ENCODE peak calls at places on chromosomes 12 and 14, in nine cellular contexts. I is A549, L is AG04450, J is AG09309, C is esophagus muscularis mucosa, Y is right lobe of liver, H is right atrium auricular region, G is K562, Q is HFF-Myc. O is an unnamed sample.

GRCh38 chr14:38207342-38207741 is 362 bp upstream of the SSTR1 start:
- DNase-seq in J (no peak), I (no peak), G (no peak), Q (no peak), Y (no peak), C (no peak), H (no peak), L (no peak), O (no peak)

GRCh38 chr14:65192686-65193085 is 90.4 kb upstream of the MAX start:
- DNase-seq in G (no peak), I (no peak), Y (no peak), H (no peak), C (no peak), Q (no peak), J (no peak), L (no peak), O (no peak)

GRCh38 chr14:90017371-90017770 is 44.4 kb upstream of the KCNK13 start:
- DNase-seq in L (no peak), Q (no peak), Y (no peak), C (peak), I (no peak), H (no peak), J (no peak), G (no peak), O (no peak)

GRCh38 chr14:102220031-102220430 is 80.3 kb downstream of the WDR20 start:
- DNase-seq in G (no peak), C (no peak), H (no peak), Y (no peak), Q (no peak), J (no peak), L (no peak), I (no peak), O (no peak)

GRCh38 chr14:77011226-77011762 is 17.2 kb downstream of the IRF2BPL start:
- DNase-seq in C (no peak), Y (no peak), L (no peak), J (no peak), G (no peak), H (no peak), Q (no peak), I (no peak), O (no peak)

GRCh38 chr12:25725874-25726273 is 172.8 kb upstream of the LMNTD1 start:
- DNase-seq in J (peak), Y (no peak), Q (peak), G (no peak), I (no peak), L (no peak), C (no peak), H (no peak), O (no peak)

GRCh38 chr12:20369164-20370000 is 1.0 kb downstream of the PDE3A start:
- DNase-seq in I (peak), G (no peak), Q (no peak), H (peak), Y (peak), L (no peak), J (no peak), C (peak), O (no peak)

GRCh38 chr12:77609016-77609415 is 221.7 kb upstream of the NAV3 start:
- DNase-seq in J (no peak), C (no peak), Y (no peak), I (no peak), H (no peak), Q (no peak), L (no peak), G (no peak), O (no peak)

GRCh38 chr12:117294206-117294605 is 67.2 kb downstream of the NOS1 start:
- DNase-seq in Y (no peak), H (no peak), C (no peak), L (no peak), Q (no peak), I (no peak), J (no peak), G (peak), O (no peak)

GRCh38 chr12:119700078-119700477 is 32.1 kb downstream of the PRKAB1 start:
- DNase-seq in C (no peak), J (peak), Q (no peak), G (no peak), L (no peak), I (no peak), Y (no peak), H (no peak), O (no peak)

GRCh38 chr12:90174198-90174510 is 465.5 kb upstream of the ATP2B1 start:
- DNase-seq in J (no peak), C (no peak), H (no peak), I (peak), G (no peak), L (no peak), Q (no peak), Y (no peak), O (peak)

GRCh38 chr12:92778525-92778924 is 75.7 kb downstream of the PLEKHG7 start:
- DNase-seq in C (no peak), L (no peak), J (no peak), I (no peak), Y (no peak), G (no peak), Q (no peak), H (no peak), O (no peak)

GRCh38 chr12:52442600-52443061 is 8.5 kb upstream of the KRT75 start:
- DNase-seq in Y (no peak), G (no peak), C (peak), I (peak), J (peak), H (no peak), L (peak), Q (peak), O (peak)

GRCh38 chr12:62631531-62632520 is 165.2 kb downstream of the MON2 start:
- DNase-seq in I (peak), J (peak), C (peak), G (no peak), H (peak), Q (peak), L (peak), Y (peak), O (peak)

GRCh38 chr12:25723921-25724491 is 170.9 kb upstream of the LMNTD1 start:
- DNase-seq in Y (no peak), C (no peak), G (no peak), L (no peak), J (no peak), H (no peak), Q (no peak), I (no peak), O (peak)

GRCh38 chr14:90578283-90578985 is 181.6 kb downstream of the CALM1 start:
- DNase-seq in Q (no peak), I (no peak), H (no peak), G (peak), L (no peak), C (no peak), J (no peak), Y (no peak), O (no peak)

GRCh38 chr14:33432407-33433023 is 493.8 kb downstream of the NPAS3 start:
- DNase-seq in G (no peak), Y (no peak), L (no peak), Q (no peak), J (peak), C (no peak), I (peak), H (no peak), O (peak)

GRCh38 chr12:102374190-102374589 is 106.2 kb downstream of the IGF1 start:
- DNase-seq in Y (no peak), I (no peak), L (no peak), J (no peak), G (no peak), C (no peak), Q (no peak), H (no peak), O (no peak)

GRCh38 chr14:58638231-58639205 is 756 bp downstream of the DACT1 start:
- DNase-seq in C (peak), I (peak), G (no peak), Y (no peak), H (no peak), J (no peak), Q (no peak), L (no peak), O (no peak)

GRCh38 chr14:21768116-21768874 is 94.7 kb upstream of the OR4E1 start:
- DNase-seq in H (no peak), L (no peak), G (peak), Q (no peak), I (peak), J (no peak), Y (no peak), C (no peak), O (no peak)

GRCh38 chr14:75906680-75907280 is 75.0 kb downstream of the TGFB3 start:
- DNase-seq in H (peak), J (no peak), Y (peak), G (peak), C (peak), Q (peak), I (peak), L (peak), O (peak)

GRCh38 chr14:84785997-84786396 is 743.9 kb upstream of the FLRT2 start:
- DNase-seq in Y (no peak), C (no peak), H (no peak), G (no peak), I (no peak), Q (no peak), J (no peak), L (no peak), O (no peak)

GRCh38 chr14:93939304-93940229 is 12.4 kb downstream of the FAM181A start:
- DNase-seq in Q (no peak), H (peak), J (no peak), G (peak), Y (peak), L (peak), C (peak), I (peak), O (no peak)

GRCh38 chr12:24776856-24777255 is 172.0 kb downstream of the BCAT1 start:
- DNase-seq in G (no peak), H (no peak), Q (no peak), L (no peak), C (no peak), Y (no peak), J (no peak), I (no peak), O (no peak)

GRCh38 chr12:49907352-49907751 is 3.7 kb upstream of the FAIM2 start:
- DNase-seq in Y (no peak), I (no peak), H (no peak), J (no peak), G (no peak), C (no peak), L (no peak), Q (no peak), O (no peak)

GRCh38 chr14:104559043-104559768 is 20.4 kb upstream of the C14orf180 start:
- DNase-seq in L (no peak), J (no peak), I (no peak), C (no peak), Q (no peak), H (no peak), Y (no peak), G (no peak), O (no peak)

GRCh38 chr14:101028971-101029667 is 125.6 kb upstream of the RTL1 start:
- DNase-seq in C (no peak), H (no peak), L (no peak), Y (no peak), J (no peak), I (no peak), G (no peak), Q (no peak), O (no peak)

GRCh38 chr12:91355150-91356006 is 172.8 kb upstream of the DCN start:
- DNase-seq in H (peak), C (no peak), L (peak), Y (peak), I (peak), G (peak), J (no peak), Q (peak), O (peak)

GRCh38 chr12:46874642-46875041 is 48.8 kb upstream of the SLC38A4 start:
- DNase-seq in H (no peak), I (no peak), C (no peak), G (no peak), J (no peak), L (no peak), Q (peak), Y (peak), O (no peak)

GRCh38 chr14:100078997-100079561 is 13.9 kb downstream of the EVL start:
- DNase-seq in L (no peak), Y (no peak), J (peak), I (no peak), C (peak), H (no peak), Q (peak), G (peak), O (peak)

DNA sequence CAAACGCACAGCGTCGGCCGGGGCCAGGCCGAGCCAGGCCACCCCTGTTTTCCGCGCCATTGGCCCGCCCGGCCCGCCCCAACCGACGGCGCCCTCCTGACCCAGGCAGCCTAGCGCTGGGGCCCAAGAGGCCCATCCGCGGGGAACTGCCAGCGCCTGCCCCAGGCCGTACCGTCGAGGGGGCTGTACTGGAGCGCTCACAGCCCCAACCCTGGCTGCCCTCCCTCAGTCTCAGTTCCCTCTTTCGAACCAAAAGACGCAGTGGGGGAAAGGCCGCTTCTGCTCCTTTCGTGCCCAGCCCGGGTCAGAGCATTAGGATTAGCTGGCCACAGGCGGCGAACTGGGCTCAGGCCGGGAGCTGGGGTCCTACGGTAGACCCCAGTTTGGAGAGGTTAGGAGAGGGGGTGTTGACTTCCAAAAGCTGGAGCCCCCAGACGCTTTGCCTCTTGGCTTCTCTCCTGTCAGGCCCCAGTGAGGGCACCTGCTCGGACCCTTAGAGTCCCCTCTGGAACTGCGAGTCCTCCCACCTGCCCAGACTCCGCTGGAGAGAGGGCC is 1.9 kb downstream of the NKX2-1 start:
- DNase-seq in J (no peak), Q (no peak), Y (no peak), H (no peak), C (no peak), L (no peak), G (no peak), I (no peak), O (no peak)
- H3K4me3 ChIP-seq in J (no peak), Q (no peak), Y (no peak), H (no peak), C (no peak), L (no peak), G (no peak), I (no peak), O (no peak)

GRCh38 chr12:3214508-3215365 is 137.6 kb downstream of the TSPAN9 start:
- DNase-seq in G (peak), J (no peak), C (no peak), L (no peak), Y (no peak), H (no peak), Q (no peak), I (no peak), O (no peak)
- TF ChIP-seq CTCF in G (no peak), J (no peak), C (no peak), L (no peak), Y (no peak), H (no peak), Q (no peak), I (no peak), O (no peak)

DNA sequence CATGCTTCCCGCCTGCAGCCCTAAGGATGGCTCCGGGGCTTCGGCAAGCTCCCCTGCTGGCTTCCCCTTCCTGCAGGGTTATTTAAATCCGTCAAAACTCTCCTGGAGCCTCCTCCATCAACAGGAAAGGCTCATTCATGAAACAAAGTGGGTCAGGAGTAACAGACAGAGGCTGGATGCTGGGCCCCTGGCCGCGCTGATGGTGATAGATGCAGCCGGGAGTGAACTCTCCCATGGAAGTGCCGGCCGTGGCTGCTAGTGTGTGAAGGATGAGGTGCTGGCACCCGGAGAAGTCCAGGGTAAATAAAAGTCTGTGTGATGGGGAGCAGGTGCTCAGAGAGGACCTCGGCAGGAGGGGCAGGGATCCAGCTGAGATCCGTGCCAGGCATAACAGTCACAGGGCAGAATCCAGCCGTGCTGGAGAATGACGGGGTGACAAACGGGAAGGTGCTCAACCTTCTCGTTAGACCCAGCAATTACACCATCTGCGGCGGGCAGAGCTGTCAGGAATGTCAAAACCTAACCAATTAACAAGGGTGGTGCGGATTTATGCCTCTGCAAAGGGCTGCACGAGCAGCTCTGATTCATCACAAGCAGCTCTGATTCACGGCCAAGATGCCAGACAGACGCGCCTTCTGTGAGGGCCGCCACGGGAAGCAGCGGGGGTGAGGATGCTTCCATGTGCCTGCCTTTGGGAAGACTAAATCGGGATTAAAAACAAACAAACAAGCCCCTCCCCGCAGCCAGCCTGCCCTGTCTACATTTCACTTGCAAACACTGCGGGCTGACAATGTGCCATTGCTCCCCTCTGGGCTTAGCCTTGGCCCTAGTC is 55.6 kb downstream of the SYNE3 start:
- DNase-seq in H (no peak), Y (no peak), Q (peak), L (peak), C (peak), I (peak), G (no peak), J (peak), O (peak)
- H3K4me3 ChIP-seq in H (no peak), Y (no peak), Q (no peak), L (no peak), C (peak), I (peak), G (no peak), J (no peak), O (no peak)

GRCh38 chr14:36256131-36256801 is 64.2 kb downstream of the MBIP start:
- DNase-seq in C (no peak), L (no peak), G (no peak), I (no peak), H (no peak), Q (no peak), Y (no peak), J (peak), O (no peak)

GRCh38 chr14:36258241-36258640 is 62.2 kb downstream of the MBIP start:
- DNase-seq in I (no peak), Y (no peak), G (no peak), H (no peak), Q (no peak), J (no peak), C (no peak), L (no peak), O (no peak)

DNA sequence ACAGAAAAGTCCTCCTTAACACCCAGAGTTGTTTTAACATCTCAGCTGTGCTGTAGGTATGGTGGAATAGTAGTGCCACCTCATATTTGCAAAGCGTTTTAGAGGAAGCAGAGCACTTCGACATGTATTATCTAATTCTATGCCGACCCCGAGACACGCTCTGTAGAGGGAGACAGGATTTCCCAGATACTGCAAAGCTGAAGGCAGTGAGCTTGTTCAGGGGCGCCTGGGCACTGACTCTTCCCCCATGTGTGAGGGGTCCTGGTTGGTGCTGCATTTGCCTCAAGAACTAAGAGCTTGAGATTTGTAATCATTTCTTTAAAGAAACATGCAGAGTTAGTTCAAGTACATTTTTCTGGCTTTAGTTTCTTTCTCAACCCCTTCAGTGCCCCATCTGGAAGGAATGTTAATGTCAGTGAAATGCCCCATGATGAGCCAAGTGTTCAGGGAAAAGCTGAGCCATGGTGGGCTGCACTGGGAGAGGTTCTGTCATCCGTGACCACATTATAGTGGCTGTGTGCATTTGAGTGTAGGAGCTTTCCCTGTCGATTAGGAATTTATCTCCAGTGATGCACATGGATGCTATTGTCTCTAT is 66.3 kb downstream of the MBIP start:
- DNase-seq in J (no peak), Y (no peak), L (no peak), H (no peak), G (no peak), Q (no peak), C (no peak), I (no peak), O (no peak)
- TF ChIP-seq CTCF in J (peak), Y (no peak), L (peak), H (no peak), G (no peak), Q (no peak), C (no peak), I (no peak), O (peak)

DNA sequence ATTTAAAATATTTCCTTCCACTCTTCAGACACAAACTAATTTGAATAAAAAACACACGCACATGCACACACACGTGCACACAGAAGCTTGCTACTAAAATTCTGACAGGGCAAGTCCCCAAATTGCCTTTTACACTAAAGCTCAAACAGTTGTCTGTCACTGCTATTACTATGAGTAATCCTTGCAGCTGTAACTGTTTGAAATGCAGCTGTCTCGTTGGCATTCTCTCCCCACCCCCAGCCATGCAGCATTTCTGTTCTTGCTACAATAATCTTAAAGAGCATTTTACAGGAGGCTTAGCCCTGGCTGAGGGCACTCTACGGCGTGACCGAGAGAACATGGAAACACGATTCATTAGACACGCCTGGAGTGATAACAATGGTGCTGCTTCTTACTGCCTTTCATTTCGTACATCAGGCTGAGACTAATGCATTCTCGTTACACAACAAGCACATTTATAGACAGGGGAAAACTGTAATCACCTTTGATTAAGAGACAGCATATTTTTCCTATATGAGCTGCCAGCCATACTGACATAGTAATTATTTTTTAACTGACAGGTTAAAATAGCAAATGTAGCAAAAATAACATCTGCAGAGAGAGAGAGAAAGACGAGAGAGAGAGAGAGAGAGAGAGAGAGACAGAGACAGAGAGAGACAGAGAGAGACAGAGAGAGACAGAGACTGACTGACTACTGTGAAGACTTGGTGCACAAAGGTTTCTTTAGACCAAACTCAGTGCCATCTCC is 153.8 kb downstream of the MED13L start:
- DNase-seq in J (no peak), H (no peak), I (peak), Q (no peak), G (peak), C (no peak), Y (no peak), L (no peak), O (peak)
- H3K4me3 ChIP-seq in J (no peak), H (no peak), I (no peak), Q (peak), G (peak), C (no peak), Y (no peak), L (peak), O (no peak)

GRCh38 chr12:66127695-66128094 is 2.9 kb downstream of the LLPH start:
- DNase-seq in Q (no peak), J (no peak), G (no peak), L (no peak), C (no peak), H (no peak), I (no peak), Y (no peak), O (no peak)
- TF ChIP-seq CTCF in Q (no peak), J (no peak), G (no peak), L (no peak), C (no peak), H (no peak), I (no peak), Y (no peak), O (no peak)

O was measured in astrocyte of the cerebellum.